ENCODE peak calls at places on chromosome 6, in six cellular contexts. L is foreskin melanocyte; G is GM03348; O is HEK293T; A is germinal center; E is CD8-positive, alpha-beta memory T cell. J is an unnamed sample.

GRCh38 chr6:35727935-35728662 is 8.7 kb upstream of the ARMC12 start:
- DNase-seq in L (peak; percentile 81), G (peak; percentile 95), O (peak; percentile 70), A (peak; percentile 86), E (peak; percentile 95), J (peak; percentile 90)

GRCh38 chr6:121549741-121550140 is 114.3 kb downstream of the GJA1 start:
- DNase-seq in L (no peak), G (peak; percentile 67), O (no peak), A (no peak), E (no peak), J (no peak)

GRCh38 chr6:2434116-2434515 is 188.7 kb upstream of the GMDS start:
- DNase-seq in L (no peak), G (no peak), O (no peak), A (no peak), E (no peak), J (no peak)

GRCh38 chr6:18343741-18344140 is 43.4 kb upstream of the RNF144B start:
- DNase-seq in L (no peak), G (peak; percentile 18), O (no peak), A (no peak), E (no peak), J (no peak)

GRCh38 chr6:2818593-2818992 is 23.1 kb downstream of the SERPINB1 start:
- DNase-seq in L (no peak), G (no peak), O (no peak), A (no peak), E (no peak), J (no peak)

GRCh38 chr6:38973178-38974057 is 75.2 kb upstream of the GLP1R start:
- DNase-seq in L (peak; percentile 14), G (peak; percentile 71), O (peak; percentile 54), A (peak; percentile 33), E (no peak), J (no peak)

GRCh38 chr6:52536424-52536916 is 40.4 kb downstream of the TRAM2 start:
- DNase-seq in L (no peak), G (no peak), O (no peak), A (no peak), E (no peak), J (no peak)

GRCh38 chr6:11404845-11405244 is 132.7 kb upstream of the TMEM170B start:
- DNase-seq in L (no peak), G (no peak), O (no peak), A (peak; percentile 67), E (no peak), J (no peak)

GRCh38 chr6:167949121-167949684 is 48.3 kb upstream of the KIF25 start:
- DNase-seq in L (no peak), G (no peak), O (no peak), A (no peak), E (no peak), J (no peak)

GRCh38 chr6:158869604-158870417 is 50.6 kb upstream of the EZR start:
- DNase-seq in L (peak; percentile 65), G (peak; percentile 96), O (peak; percentile 99), A (peak; percentile 99), E (peak; percentile 99), J (peak; percentile 85)

GRCh38 chr6:467671-468082 is 76.1 kb downstream of the IRF4 start:
- DNase-seq in L (no peak), G (no peak), O (no peak), A (no peak), E (no peak), J (no peak)

GRCh38 chr6:36245572-36246031 is 24.3 kb upstream of the PNPLA1 start:
- DNase-seq in L (no peak), G (no peak), O (no peak), A (peak; percentile 49), E (no peak), J (no peak)

GRCh38 chr6:121886223-121886830 is 450.9 kb downstream of the GJA1 start:
- DNase-seq in L (no peak), G (peak; percentile 24), O (no peak), A (no peak), E (no peak), J (no peak)

GRCh38 chr6:34315780-34316179 is 67.0 kb upstream of the SMIM29 start:
- DNase-seq in L (no peak), G (no peak), O (no peak), A (peak; percentile 59), E (no peak), J (no peak)

GRCh38 chr6:15329154-15329781 is 83.4 kb downstream of the JARID2 start:
- DNase-seq in L (peak; percentile 82), G (peak; percentile 92), O (no peak), A (no peak), E (no peak), J (no peak)

GRCh38 chr6:157982297-157982579 is 575 bp downstream of the SYNJ2 start:
- DNase-seq in L (no peak), G (peak; percentile 58), O (peak; percentile 52), A (peak; percentile 49), E (no peak), J (no peak)

GRCh38 chr6:25462235-25462897 is 183.2 kb downstream of the CARMIL1 start:
- DNase-seq in L (no peak), G (no peak), O (no peak), A (no peak), E (no peak), J (no peak)

GRCh38 chr6:33286946-33287914 is 1.8 kb downstream of the WDR46 start:
- DNase-seq in L (no peak), G (no peak), O (no peak), A (no peak), E (no peak), J (no peak)

GRCh38 chr6:13813621-13814175 is 659 bp downstream of the MCUR1 start:
- DNase-seq in L (peak; percentile 60), G (peak; percentile 87), O (peak; percentile 80), A (no peak), E (no peak), J (no peak)

GRCh38 chr6:6847591-6847990 is 259.1 kb downstream of the LY86 start:
- DNase-seq in L (no peak), G (no peak), O (no peak), A (no peak), E (no peak), J (no peak)

GRCh38 chr6:158707120-158707519 is 57.3 kb downstream of the SYTL3 start:
- DNase-seq in L (peak; percentile 22), G (peak; percentile 63), O (no peak), A (no peak), E (no peak), J (no peak)

GRCh38 chr6:159044899-159045727 is at the start of gene TAGAP:
- DNase-seq in L (no peak), G (peak; percentile 61), O (no peak), A (peak; percentile 87), E (peak; percentile 94), J (peak; percentile 36)

GRCh38 chr6:140537834-140538680 is 1163.6 kb upstream of the CITED2 start:
- DNase-seq in L (peak; percentile 90), G (peak; percentile 70), O (peak; percentile 18), A (no peak), E (no peak), J (no peak)